ENCODE peak calls at places on chromosome 6, in four cellular contexts. H is A549, K is HepG2, L is GM12878. O is an unnamed sample.

GRCh38 chr6:142542704-142543233 is 241.0 kb downstream of the ADGRG6 start:
- DNase-seq in H (peak; percentile 60), K (no peak), L (no peak), O (no peak)

GRCh38 chr6:137271245-137272183 is 52.3 kb upstream of the IFNGR1 start:
- DNase-seq in H (peak; percentile 60), K (peak; percentile 75), L (no peak), O (peak; percentile 68)

GRCh38 chr6:93177451-93177850 is 241.9 kb downstream of the EPHA7 start:
- DNase-seq in H (no peak), K (no peak), L (no peak), O (peak; percentile 80)

GRCh38 chr6:41367700-41368099 is 32.3 kb downstream of the NCR2 start:
- DNase-seq in H (peak; percentile 56), K (peak; percentile 78), L (no peak), O (peak; percentile 63)

GRCh38 chr6:19892250-19892649 is 55.1 kb downstream of the ID4 start:
- DNase-seq in H (no peak), K (no peak), L (no peak), O (no peak)

GRCh38 chr6:127198549-127198948 is 68.1 kb upstream of the RNF146 start:
- DNase-seq in H (no peak), K (no peak), L (no peak), O (peak; percentile 82)

GRCh38 chr6:137873273-137873762 is 6.3 kb downstream of the TNFAIP3 start:
- DNase-seq in H (peak; percentile 82), K (peak; percentile 99), L (peak; percentile 95), O (peak; percentile 86)

GRCh38 chr6:84033523-84034451 is at the start of gene MRAP2:
- DNase-seq in H (peak; percentile 10), K (no peak), L (no peak), O (peak; percentile 33)

GRCh38 chr6:49325901-49326300 is 137.2 kb downstream of the MMUT start:
- DNase-seq in H (no peak), K (no peak), L (no peak), O (no peak)

GRCh38 chr6:41462980-41463930 is 82.9 kb upstream of the FOXP4 start:
- DNase-seq in H (peak; percentile 36), K (peak; percentile 77), L (no peak), O (peak; percentile 66)

GRCh38 chr6:110537208-110538123 is 61.1 kb upstream of the SLC22A16 start:
- DNase-seq in H (peak; percentile 70), K (peak; percentile 73), L (no peak), O (peak; percentile 80)

GRCh38 chr6:84623956-84624680 is 140.3 kb downstream of the TBX18 start:
- DNase-seq in H (no peak), K (no peak), L (no peak), O (no peak)

GRCh38 chr6:137571854-137572253 is 77.7 kb upstream of the OLIG3 start:
- DNase-seq in H (peak; percentile 37), K (peak; percentile 54), L (no peak), O (peak; percentile 47)

GRCh38 chr6:116561377-116562018 is 7.9 kb downstream of the CALHM4 start:
- DNase-seq in H (peak; percentile 55), K (peak; percentile 70), L (no peak), O (peak; percentile 76)

GRCh38 chr6:149324428-149324827 is 6.9 kb downstream of the TAB2 start:
- DNase-seq in H (no peak), K (no peak), L (no peak), O (no peak)

GRCh38 chr6:65706436-65706835 is 590 bp downstream of the EYS start:
- DNase-seq in H (no peak), K (no peak), L (no peak), O (no peak)

GRCh38 chr6:69416739-69417138 is 380.1 kb downstream of the LMBRD1 start:
- DNase-seq in H (no peak), K (no peak), L (no peak), O (no peak)

GRCh38 chr6:112337209-112337638 is 9.9 kb upstream of the RFPL4B start:
- DNase-seq in H (peak; percentile 62), K (peak; percentile 50), L (no peak), O (peak; percentile 26)

GRCh38 chr6:70668499-70668812 is 773 bp downstream of the SMAP1 start:
- DNase-seq in H (no peak), K (no peak), L (no peak), O (no peak)

GRCh38 chr6:139257821-139258398 is 33.9 kb downstream of the TXLNB start:
- DNase-seq in H (no peak), K (no peak), L (no peak), O (no peak)

GRCh38 chr6:141641406-141641805 is 491.3 kb upstream of the GJE1 start:
- DNase-seq in H (no peak), K (no peak), L (no peak), O (no peak)

GRCh38 chr6:138647006-138647405 is 126.6 kb upstream of the CCDC28A start:
- DNase-seq in H (no peak), K (no peak), L (no peak), O (no peak)

GRCh38 chr6:149335924-149336323 is 18.4 kb downstream of the TAB2 start:
- DNase-seq in H (peak; percentile 69), K (no peak), L (no peak), O (no peak)

GRCh38 chr6:132270745-132271414 is 130.4 kb downstream of the MOXD1 start:
- DNase-seq in H (no peak), K (no peak), L (no peak), O (no peak)

GRCh38 chr6:35719830-35720733 is 16.8 kb upstream of the ARMC12 start:
- DNase-seq in H (no peak), K (no peak), L (peak; percentile 70), O (peak; percentile 88)

GRCh38 chr6:35717449-35718353 is 19.1 kb upstream of the ARMC12 start:
- DNase-seq in H (no peak), K (no peak), L (no peak), O (peak; percentile 60)

GRCh38 chr6:35718911-35719381 is 17.9 kb upstream of the ARMC12 start:
- DNase-seq in H (no peak), K (no peak), L (no peak), O (peak; percentile 65)

GRCh38 chr6:35718354-35718695 is 18.5 kb upstream of the ARMC12 start:
- DNase-seq in H (no peak), K (no peak), L (no peak), O (no peak)

GRCh38 chr6:35719407-35719829 is 17.4 kb upstream of the ARMC12 start:
- DNase-seq in H (no peak), K (no peak), L (no peak), O (no peak)
- TF ChIP-seq POLR2A in H (no peak), K (no peak), L (no peak), O (no peak)

GRCh38 chr6:126127662-126128061 is 141.3 kb downstream of the TRMT11 start:
- DNase-seq in H (peak; percentile 13), K (no peak), L (no peak), O (peak; percentile 15)
- TF ChIP-seq CTCF in H (no peak), K (peak; percentile 44), L (no peak), O (no peak)

GRCh38 chr6:133973109-133973971 is 20.3 kb downstream of the TBPL1 start:
- DNase-seq in H (peak; percentile 53), K (peak; percentile 58), L (peak; percentile 28), O (peak; percentile 66)
- TF ChIP-seq MAX in H (no peak), K (no peak), L (no peak), O (no peak)

DNA sequence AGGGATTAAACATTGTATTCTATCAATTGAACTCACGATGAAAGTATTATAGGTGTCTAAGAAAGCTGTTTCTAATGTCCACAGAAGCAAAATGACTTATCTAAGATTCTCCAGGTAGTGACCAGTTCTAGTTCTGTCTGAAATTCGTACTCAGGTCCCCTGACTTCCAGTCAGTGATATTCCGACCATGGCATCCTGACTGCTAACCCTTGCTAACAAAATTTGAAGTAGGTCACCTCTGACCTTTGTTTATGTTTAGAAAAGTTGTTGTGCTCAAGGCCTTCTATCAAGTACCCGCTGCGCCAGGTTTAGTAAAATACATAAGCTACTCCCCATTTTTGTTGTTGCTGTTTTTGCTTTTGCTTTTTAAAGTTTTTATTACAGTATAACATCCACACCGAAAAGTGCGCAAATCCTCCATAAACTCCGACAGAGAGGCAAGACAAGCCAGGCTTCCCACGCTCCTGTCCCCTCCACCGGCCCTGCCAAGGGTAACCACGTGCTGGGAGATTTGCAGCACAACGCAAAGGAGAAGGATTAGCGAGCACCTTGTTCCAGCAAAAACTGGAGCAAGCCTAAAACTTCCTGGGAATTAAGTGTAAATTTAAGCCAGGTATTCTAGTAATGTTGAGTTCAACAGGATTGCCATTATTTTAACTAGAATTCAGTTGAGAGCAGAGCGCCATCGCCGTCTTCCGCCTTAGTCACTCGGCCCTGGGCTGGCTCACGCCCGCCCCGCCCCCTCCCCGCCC is 17.9 kb upstream of the HMGN4 start:
- DNase-seq in H (no peak), K (peak; percentile 56), L (no peak), O (no peak)
- TF ChIP-seq POLR2A in H (no peak), K (no peak), L (no peak), O (peak; percentile 63)

O was measured in NB4.